ENCODE peak calls at places on chromosomes 5 and 9, in six cellular contexts. F is GM12891, D is H1, A is GM12878, R is HepG2, C is K562. K is an unnamed sample.

GRCh38 chr5:176980818-176981217 is 25.8 kb downstream of the UIMC1 start:
- DNase-seq in F (no peak), D (no peak), A (no peak), R (no peak), C (no peak), K (no peak)

GRCh38 chr5:142609142-142609541 is 76.7 kb downstream of the FGF1 start:
- DNase-seq in F (no peak), D (no peak), A (no peak), R (no peak), C (no peak), K (no peak)

GRCh38 chr5:51382759-51383493 is at the start of gene ISL1:
- DNase-seq in F (no peak), D (peak), A (no peak), R (no peak), C (peak), K (no peak)

GRCh38 chr5:176184608-176185132 is 53.6 kb upstream of the SIMC1 start:
- DNase-seq in F (no peak), D (no peak), A (no peak), R (no peak), C (no peak), K (no peak)

GRCh38 chr9:134328341-134328840 is 2.1 kb downstream of the RXRA start:
- DNase-seq in F (no peak), D (no peak), A (no peak), R (peak), C (no peak), K (no peak)

GRCh38 chr5:132822650-132823480 is 7.6 kb downstream of the SHROOM1 start:
- DNase-seq in F (no peak), D (peak), A (no peak), R (no peak), C (no peak), K (no peak)

GRCh38 chr9:108333406-108334031 is 522.3 kb downstream of the ACTL7B start:
- DNase-seq in F (no peak), D (no peak), A (no peak), R (peak), C (no peak), K (no peak)

GRCh38 chr5:151005975-151006576 is 14.3 kb upstream of the GPX3 start:
- DNase-seq in F (no peak), D (no peak), A (no peak), R (no peak), C (no peak), K (no peak)

GRCh38 chr9:117744856-117745389 is 40.7 kb downstream of the TLR4 start:
- DNase-seq in F (no peak), D (no peak), A (no peak), R (no peak), C (no peak), K (no peak)

GRCh38 chr9:133956520-133957076 is 35.5 kb downstream of the VAV2 start:
- DNase-seq in F (no peak), D (no peak), A (no peak), R (no peak), C (no peak), K (no peak)

GRCh38 chr5:178454821-178455479 is 135.2 kb downstream of the COL23A1 start:
- DNase-seq in F (no peak), D (no peak), A (no peak), R (no peak), C (no peak), K (no peak)
- TF ChIP-seq POLR2AphosphoS5 in F (no peak), D (no peak), A (no peak), R (no peak), C (no peak), K (no peak)

GRCh38 chr9:78383130-78383529 is 86.2 kb downstream of the PSAT1 start:
- DNase-seq in F (no peak), D (no peak), A (no peak), R (no peak), C (peak), K (no peak)
- TF ChIP-seq TAF1 in F (no peak), D (no peak), A (no peak), R (no peak), C (no peak), K (no peak)

GRCh38 chr9:37464426-37465248 is 613 bp downstream of the ZBTB5 start:
- DNase-seq in F (no peak), D (peak), A (peak), R (no peak), C (peak), K (peak)
- TF ChIP-seq POLR2A in F (peak), D (peak), A (peak), R (peak), C (peak), K (peak)

DNA sequence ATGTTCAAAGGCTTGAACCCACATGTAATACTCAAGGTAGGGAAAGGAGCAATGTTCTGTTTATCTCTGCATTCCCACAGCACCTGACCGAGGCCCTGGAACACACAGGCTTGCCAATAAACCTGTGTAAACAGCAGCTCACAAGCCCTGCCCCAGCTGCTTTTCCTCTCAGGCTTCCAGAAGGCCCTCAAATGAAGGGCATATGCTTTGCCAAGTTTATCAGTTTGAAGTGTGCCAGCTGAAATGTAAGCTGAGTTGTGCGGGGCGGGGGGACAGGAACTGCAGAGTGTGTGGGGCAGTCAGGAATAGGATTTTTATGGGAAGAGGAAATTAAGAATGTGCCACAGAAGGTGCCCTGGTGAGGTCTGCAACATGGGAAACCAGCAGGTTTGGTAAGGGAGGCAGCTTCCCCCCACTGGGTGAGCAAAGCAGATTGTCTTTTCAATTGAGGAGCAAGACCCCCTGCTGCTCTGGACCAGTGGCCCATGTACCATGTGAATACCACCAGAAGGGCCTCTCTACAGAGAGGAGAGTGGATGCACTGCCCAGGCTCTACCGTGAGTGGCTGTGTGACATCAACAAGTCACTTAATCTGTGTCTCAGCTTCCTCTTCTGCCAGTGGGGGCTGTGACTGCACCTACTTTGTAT is 194.8 kb downstream of the SPOCK1 start:
- DNase-seq in F (no peak), D (no peak), A (no peak), R (no peak), C (no peak), K (no peak)
- TF ChIP-seq POLR2AphosphoS5 in F (no peak), D (no peak), A (no peak), R (no peak), C (no peak), K (no peak)

DNA sequence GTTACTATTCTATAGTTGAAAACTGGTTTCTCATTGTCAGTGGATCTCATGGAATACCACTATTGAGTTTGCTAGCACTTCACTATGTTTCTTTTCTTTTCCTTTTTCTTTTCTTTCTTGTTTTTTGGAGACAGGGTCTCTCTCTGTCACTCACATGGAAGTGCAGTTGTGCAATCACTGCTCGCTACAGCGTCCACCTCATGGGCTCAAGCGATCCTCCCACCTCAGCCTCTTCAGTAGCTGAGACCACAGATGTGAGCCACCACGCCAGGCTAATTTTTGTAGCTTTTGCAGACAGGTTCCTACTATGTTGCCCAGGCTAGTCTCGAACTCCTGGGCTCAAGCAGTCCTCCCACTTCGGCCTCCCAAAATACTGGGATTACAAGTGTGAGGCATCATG is 42.7 kb upstream of the VCAN start:
- DNase-seq in F (no peak), D (no peak), A (no peak), R (no peak), C (no peak), K (no peak)
- TF ChIP-seq TAF1 in F (no peak), D (no peak), A (no peak), R (no peak), C (no peak), K (no peak)

GRCh38 chr5:78537406-78537805 is 111.2 kb downstream of the LHFPL2 start:
- DNase-seq in F (no peak), D (no peak), A (no peak), R (no peak), C (no peak), K (no peak)

GRCh38 chr5:78537821-78538220 is 110.8 kb downstream of the LHFPL2 start:
- DNase-seq in F (peak), D (no peak), A (no peak), R (peak), C (peak), K (no peak)

GRCh38 chr5:78533356-78533755 is 115.2 kb downstream of the LHFPL2 start:
- DNase-seq in F (peak), D (no peak), A (no peak), R (peak), C (peak), K (no peak)

GRCh38 chr5:78536797-78537196 is 111.8 kb downstream of the LHFPL2 start:
- DNase-seq in F (no peak), D (no peak), A (no peak), R (no peak), C (no peak), K (no peak)

GRCh38 chr5:78534148-78535009 is 114.2 kb downstream of the LHFPL2 start:
- DNase-seq in F (no peak), D (no peak), A (no peak), R (no peak), C (no peak), K (no peak)
- TF ChIP-seq POLR2A in F (no peak), D (no peak), A (no peak), R (no peak), C (no peak), K (no peak)

DNA sequence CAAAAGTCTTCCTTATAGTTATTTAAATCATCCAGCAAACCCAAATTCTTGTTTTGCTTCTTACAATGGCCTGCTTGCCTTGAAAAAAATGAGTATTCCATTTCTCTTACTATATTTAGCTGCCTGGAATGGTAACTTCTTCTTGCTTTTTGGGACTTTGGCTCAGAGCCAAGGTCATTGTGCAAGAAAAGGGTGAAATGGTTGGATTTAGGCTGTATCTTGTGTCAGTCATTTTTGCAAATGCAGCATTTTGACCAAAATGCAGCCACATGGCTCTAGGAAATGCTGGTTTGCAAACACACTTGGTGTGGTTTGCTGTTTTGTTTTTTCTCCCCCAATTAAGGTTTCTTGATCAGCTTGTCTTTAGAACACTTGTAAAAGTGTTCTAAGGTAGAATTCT is 133.3 kb upstream of the ELL2 start:
- DNase-seq in F (no peak), D (no peak), A (no peak), R (no peak), C (no peak), K (no peak)
- TF ChIP-seq POLR2AphosphoS5 in F (no peak), D (no peak), A (no peak), R (no peak), C (no peak), K (no peak)

GRCh38 chr9:131396626-131397025 is 2.7 kb downstream of the PRRC2B start:
- DNase-seq in F (no peak), D (no peak), A (no peak), R (no peak), C (peak), K (no peak)

GRCh38 chr9:131395745-131396479 is 2.0 kb downstream of the PRRC2B start:
- DNase-seq in F (no peak), D (no peak), A (no peak), R (no peak), C (peak), K (no peak)

GRCh38 chr9:131399972-131400371 is 6.1 kb downstream of the PRRC2B start:
- DNase-seq in F (no peak), D (no peak), A (no peak), R (no peak), C (no peak), K (no peak)

GRCh38 chr9:131397100-131397790 is 3.4 kb downstream of the PRRC2B start:
- DNase-seq in F (no peak), D (peak), A (no peak), R (no peak), C (no peak), K (no peak)

DNA sequence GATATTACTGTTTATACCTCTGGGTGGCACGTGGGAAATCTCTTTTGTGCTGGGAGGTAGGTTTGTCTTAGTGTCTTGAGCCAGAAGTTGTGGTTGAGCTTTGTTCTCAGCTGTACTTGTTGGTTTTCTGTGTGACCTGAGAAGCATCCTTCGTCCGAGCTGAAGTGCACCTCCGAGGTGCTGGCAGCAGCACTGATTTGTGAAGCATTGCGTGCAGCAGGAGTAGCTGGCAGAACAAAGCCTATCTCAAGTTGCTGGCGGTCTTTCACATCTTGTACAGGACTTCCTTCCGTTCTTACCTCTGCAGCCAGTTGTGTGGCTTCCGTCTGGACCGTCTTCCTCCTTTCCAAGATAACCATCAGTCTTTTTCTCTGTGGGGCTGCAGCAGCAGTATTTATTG is 4.3 kb downstream of the PRRC2B start:
- DNase-seq in F (peak), D (no peak), A (peak), R (no peak), C (peak), K (no peak)
- TF ChIP-seq TAF1 in F (no peak), D (no peak), A (no peak), R (no peak), C (no peak), K (no peak)

K was measured in GM12892.